ENCODE peak calls at places on chromosomes 3 and 15, in four cellular contexts. Z is anterior cingulate cortex, Q is LNCaP clone FGC, V is T1000. C is an unnamed sample.

GRCh38 chr15:63826513-63826912 is 7.2 kb downstream of the HERC1 start:
- DNase-seq in Z (no peak), Q (no peak), V (no peak), C (no peak)

GRCh38 chr3:51813539-51813938 is 34.5 kb upstream of the IQCF6 start:
- DNase-seq in Z (peak; percentile 47), Q (no peak), V (no peak), C (peak; percentile 57)

GRCh38 chr3:184656991-184657669 is 54.7 kb downstream of the MAGEF1 start:
- DNase-seq in Z (no peak), Q (no peak), V (no peak), C (no peak)

GRCh38 chr3:16203031-16203430 is 28.6 kb downstream of the GALNT15 start:
- DNase-seq in Z (no peak), Q (peak; percentile 7), V (no peak), C (no peak)

GRCh38 chr3:126998320-126998719 is 15.4 kb downstream of the PLXNA1 start:
- DNase-seq in Z (no peak), Q (no peak), V (no peak), C (no peak)

GRCh38 chr3:134846943-134847342 is 51.9 kb downstream of the EPHB1 start:
- DNase-seq in Z (no peak), Q (no peak), V (peak; percentile 75), C (no peak)

GRCh38 chr3:127853681-127854080 is 31.4 kb upstream of the MGLL start:
- DNase-seq in Z (no peak), Q (no peak), V (no peak), C (no peak)

GRCh38 chr15:100672959-100673358 is 70.6 kb downstream of the ASB7 start:
- DNase-seq in Z (no peak), Q (no peak), V (no peak), C (no peak)

GRCh38 chr3:73586190-73586589 is 38.6 kb downstream of the PDZRN3 start:
- DNase-seq in Z (no peak), Q (no peak), V (no peak), C (no peak)

GRCh38 chr15:29631076-29632070 is 190.9 kb downstream of the TJP1 start:
- DNase-seq in Z (no peak), Q (no peak), V (no peak), C (no peak)

GRCh38 chr15:98154863-98155262 is 194.4 kb downstream of the ARRDC4 start:
- DNase-seq in Z (no peak), Q (no peak), V (peak; percentile 89), C (no peak)

GRCh38 chr3:14462738-14463137 is 60.3 kb downstream of the SLC6A6 start:
- DNase-seq in Z (no peak), Q (no peak), V (no peak), C (no peak)

GRCh38 chr3:24688446-24689148 is 193.9 kb upstream of the THRB start:
- DNase-seq in Z (no peak), Q (no peak), V (no peak), C (no peak)

GRCh38 chr3:131568460-131568859 is 65.7 kb upstream of the MRPL3 start:
- DNase-seq in Z (no peak), Q (no peak), V (no peak), C (no peak)

GRCh38 chr15:28952666-28953491 is 67.1 kb downstream of the APBA2 start:
- DNase-seq in Z (no peak), Q (no peak), V (no peak), C (no peak)

GRCh38 chr15:52010633-52011595 is 8.1 kb upstream of the MAPK6 start:
- DNase-seq in Z (no peak), Q (peak; percentile 73), V (peak; percentile 58), C (no peak)

GRCh38 chr3:30550246-30550645 is 56.2 kb upstream of the TGFBR2 start:
- DNase-seq in Z (no peak), Q (no peak), V (no peak), C (no peak)

GRCh38 chr15:63344737-63345390 is 36.8 kb downstream of the CA12 start:
- DNase-seq in Z (no peak), Q (no peak), V (no peak), C (no peak)

GRCh38 chr15:66698318-66698961 is 3.6 kb upstream of the SMAD6 start:
- DNase-seq in Z (no peak), Q (peak; percentile 44), V (peak; percentile 57), C (peak; percentile 47)

GRCh38 chr15:41024141-41024540 is 70.9 kb downstream of the CHAC1 start:
- DNase-seq in Z (no peak), Q (no peak), V (no peak), C (no peak)

GRCh38 chr15:63462053-63462452 is 42.3 kb upstream of the USP3 start:
- DNase-seq in Z (no peak), Q (peak; percentile 81), V (no peak), C (no peak)

GRCh38 chr3:14482271-14482721 is 57.8 kb downstream of the GRIP2 start:
- DNase-seq in Z (no peak), Q (peak; percentile 18), V (no peak), C (no peak)

GRCh38 chr3:61612211-61612995 is 51.0 kb downstream of the PTPRG start:
- DNase-seq in Z (no peak), Q (no peak), V (no peak), C (no peak)

GRCh38 chr3:99562990-99563607 is 75.3 kb upstream of the COL8A1 start:
- DNase-seq in Z (no peak), Q (no peak), V (no peak), C (no peak)

GRCh38 chr3:65576942-65577341 is 461.8 kb downstream of the MAGI1 start:
- DNase-seq in Z (no peak), Q (no peak), V (no peak), C (no peak)

GRCh38 chr3:158460929-158461328 is 110.1 kb upstream of the MLF1 start:
- DNase-seq in Z (no peak), Q (no peak), V (no peak), C (no peak)

GRCh38 chr3:113495035-113495434 is 19.9 kb downstream of the SPICE1 start:
- DNase-seq in Z (no peak), Q (no peak), V (no peak), C (no peak)

C was measured in globus pallidus.